ENCODE peak calls at places on chromosomes 11 and 22, in ten cellular contexts. T is left ventricle myocardium inferior, J is natural killer cell, C is transverse colon, M is Calu3, G is brain microvascular endothelial cell, X is endodermal cell, S is cardiac fibroblast, P is cardiac muscle cell, B is A549. W is an unnamed sample.

GRCh38 chr22:39129081-39129480 is 23.4 kb downstream of the CBX7 start:
- DNase-seq in T (no peak), J (no peak), C (peak), M (no peak), G (no peak), X (no peak), S (no peak), P (no peak), B (no peak), W (no peak)

GRCh38 chr11:133070053-133070713 is 462.1 kb downstream of the OPCML start:
- DNase-seq in T (no peak), J (no peak), C (no peak), M (no peak), G (no peak), X (peak), S (no peak), P (no peak), B (no peak), W (no peak)

GRCh38 chr22:43053176-43053575 is 36.0 kb downstream of the TTLL1 start:
- DNase-seq in T (no peak), J (no peak), C (no peak), M (no peak), G (no peak), X (peak), S (no peak), P (no peak), B (no peak), W (no peak)

GRCh38 chr11:35784699-35785098 is 122.1 kb downstream of the TRIM44 start:
- DNase-seq in T (no peak), J (no peak), C (no peak), M (no peak), G (no peak), X (no peak), S (no peak), P (no peak), B (no peak), W (no peak)

GRCh38 chr11:33624082-33624481 is 76.5 kb downstream of the C11orf91 start:
- DNase-seq in T (peak), J (no peak), C (no peak), M (no peak), G (no peak), X (no peak), S (peak), P (peak), B (no peak), W (no peak)

GRCh38 chr11:786235-787083 is 3.4 kb downstream of the CEND1 start:
- DNase-seq in T (no peak), J (no peak), C (no peak), M (no peak), G (no peak), X (no peak), S (no peak), P (no peak), B (no peak), W (no peak)

GRCh38 chr11:2097356-2097997 is 41.7 kb downstream of the IGF2 start:
- DNase-seq in T (peak), J (no peak), C (peak), M (peak), G (peak), X (peak), S (peak), P (peak), B (no peak), W (no peak)

GRCh38 chr11:45259607-45260006 is 26.5 kb downstream of the SYT13 start:
- DNase-seq in T (no peak), J (no peak), C (peak), M (peak), G (no peak), X (no peak), S (no peak), P (no peak), B (peak), W (no peak)

GRCh38 chr11:63501236-63501635 is 4.6 kb upstream of the LGALS12 start:
- DNase-seq in T (no peak), J (no peak), C (no peak), M (no peak), G (no peak), X (no peak), S (no peak), P (no peak), B (no peak), W (no peak)

GRCh38 chr11:27820249-27820648 is 120.0 kb upstream of the BDNF start:
- DNase-seq in T (no peak), J (no peak), C (no peak), M (no peak), G (no peak), X (no peak), S (no peak), P (no peak), B (no peak), W (no peak)

GRCh38 chr11:72607101-72607468 is 67.1 kb downstream of the PDE2A start:
- DNase-seq in T (no peak), J (no peak), C (no peak), M (no peak), G (no peak), X (no peak), S (no peak), P (no peak), B (no peak), W (no peak)

GRCh38 chr11:134120921-134121526 is 52.2 kb downstream of the JAM3 start:
- DNase-seq in T (peak), J (no peak), C (no peak), M (no peak), G (peak), X (no peak), S (peak), P (no peak), B (no peak), W (no peak)

GRCh38 chr11:91904792-91905785 is 319.5 kb upstream of the FAT3 start:
- DNase-seq in T (no peak), J (no peak), C (no peak), M (no peak), G (no peak), X (no peak), S (no peak), P (no peak), B (peak), W (no peak)

GRCh38 chr11:117970400-117971024 is 15.7 kb upstream of the IL10RA start:
- DNase-seq in T (no peak), J (no peak), C (peak), M (peak), G (peak), X (no peak), S (no peak), P (no peak), B (no peak), W (no peak)

GRCh38 chr22:19873138-19873959 is 18.7 kb upstream of the GNB1L start:
- DNase-seq in T (no peak), J (no peak), C (peak), M (no peak), G (no peak), X (peak), S (no peak), P (no peak), B (no peak), W (no peak)

GRCh38 chr22:25420925-25421904 is 143.3 kb upstream of the GRK3 start:
- DNase-seq in T (no peak), J (no peak), C (no peak), M (no peak), G (no peak), X (peak), S (peak), P (no peak), B (peak), W (no peak)

GRCh38 chr11:65651589-65652510 is 10.9 kb downstream of the RELA start:
- DNase-seq in T (peak), J (no peak), C (peak), M (peak), G (no peak), X (peak), S (peak), P (no peak), B (no peak), W (no peak)

GRCh38 chr22:37303821-37304274 is 21.5 kb downstream of the CYTH4 start:
- DNase-seq in T (no peak), J (no peak), C (no peak), M (peak), G (peak), X (no peak), S (peak), P (no peak), B (peak), W (no peak)

GRCh38 chr22:40385041-40385782 is 14.8 kb downstream of the SGSM3 start:
- DNase-seq in T (no peak), J (no peak), C (peak), M (peak), G (no peak), X (no peak), S (no peak), P (no peak), B (no peak), W (no peak)

GRCh38 chr22:44943701-44944324 is 66.0 kb downstream of the PHF21B start:
- DNase-seq in T (no peak), J (no peak), C (no peak), M (no peak), G (no peak), X (no peak), S (no peak), P (no peak), B (no peak), W (no peak)

GRCh38 chr11:128563942-128564641 is 23.3 kb downstream of the ETS1 start:
- DNase-seq in T (no peak), J (no peak), C (no peak), M (no peak), G (no peak), X (peak), S (no peak), P (no peak), B (no peak), W (no peak)

GRCh38 chr11:113896156-113896879 is 8.3 kb upstream of the HTR3B start:
- DNase-seq in T (no peak), J (no peak), C (peak), M (peak), G (peak), X (peak), S (peak), P (peak), B (peak), W (no peak)

GRCh38 chr11:2077061-2077802 is 62.0 kb downstream of the IGF2 start:
- DNase-seq in T (no peak), J (no peak), C (no peak), M (peak), G (peak), X (no peak), S (peak), P (no peak), B (peak), W (no peak)

GRCh38 chr11:86669424-86669823 is 3.0 kb downstream of the ME3 start:
- DNase-seq in T (no peak), J (no peak), C (no peak), M (no peak), G (no peak), X (no peak), S (peak), P (no peak), B (no peak), W (no peak)

GRCh38 chr11:79437981-79438630 is 2.7 kb downstream of the TENM4 start:
- DNase-seq in T (no peak), J (no peak), C (no peak), M (no peak), G (no peak), X (no peak), S (no peak), P (peak), B (no peak), W (no peak)

GRCh38 chr11:106974831-106975230 is 43.4 kb downstream of the GUCY1A2 start:
- DNase-seq in T (no peak), J (no peak), C (no peak), M (no peak), G (no peak), X (no peak), S (peak), P (no peak), B (no peak), W (no peak)

GRCh38 chr22:19402642-19403191 is 28.8 kb downstream of the HIRA start:
- DNase-seq in T (no peak), J (no peak), C (no peak), M (no peak), G (no peak), X (no peak), S (no peak), P (no peak), B (no peak), W (no peak)

GRCh38 chr11:84588131-84588829 is 1038.9 kb downstream of the DLG2 start:
- DNase-seq in T (no peak), J (no peak), C (no peak), M (no peak), G (no peak), X (peak), S (no peak), P (no peak), B (no peak), W (no peak)

GRCh38 chr11:70220136-70220535 is 17.0 kb downstream of the FADD start:
- DNase-seq in T (no peak), J (no peak), C (no peak), M (no peak), G (no peak), X (no peak), S (no peak), P (no peak), B (no peak), W (no peak)

GRCh38 chr11:68325894-68326220 is 13.5 kb downstream of the LRP5 start:
- DNase-seq in T (no peak), J (no peak), C (no peak), M (no peak), G (no peak), X (peak), S (no peak), P (no peak), B (no peak), W (no peak)

DNA sequence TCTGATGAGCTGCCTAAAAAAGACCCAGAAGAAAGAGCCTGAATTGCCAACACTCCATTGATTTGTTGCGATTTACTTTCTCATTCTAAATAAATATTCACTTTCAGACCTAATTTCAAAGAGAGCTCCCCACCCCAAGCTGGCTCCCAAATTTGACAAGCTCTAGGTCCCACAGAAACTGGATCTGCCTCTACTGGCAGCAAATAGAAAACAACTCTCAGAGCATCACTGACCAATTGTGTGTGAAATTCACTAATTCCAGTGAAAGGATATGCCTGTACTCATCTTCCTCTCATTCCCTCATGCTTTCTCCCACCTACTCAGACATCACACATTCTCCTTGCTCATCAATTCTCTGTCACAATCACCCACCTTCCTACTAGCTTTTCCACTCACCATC is 249.1 kb downstream of the DCDC1 start:
- DNase-seq in T (no peak), J (no peak), C (no peak), M (no peak), G (no peak), X (no peak), S (no peak), P (no peak), B (no peak), W (no peak)
- TF ChIP-seq CTCF in T (no peak), J (no peak), C (no peak), M (no peak), G (no peak), X (peak), S (no peak), P (no peak), B (no peak), W (no peak)

GRCh38 chr11:95389427-95389826 is 158.4 kb upstream of the SESN3 start:
- DNase-seq in T (no peak), J (no peak), C (no peak), M (no peak), G (no peak), X (no peak), S (no peak), P (no peak), B (no peak), W (no peak)
- TF ChIP-seq CTCF in T (no peak), J (no peak), C (no peak), M (no peak), G (no peak), X (no peak), S (no peak), P (no peak), B (no peak), W (no peak)

GRCh38 chr11:8055111-8055835 is 25.7 kb upstream of the TUB start:
- DNase-seq in T (no peak), J (no peak), C (no peak), M (no peak), G (no peak), X (peak), S (no peak), P (no peak), B (no peak), W (no peak)
- TF ChIP-seq CTCF in T (no peak), J (no peak), C (no peak), M (no peak), G (peak), X (peak), S (peak), P (peak), B (no peak), W (no peak)

GRCh38 chr11:119101367-119101758 is 290 bp downstream of the DPAGT1 start:
- DNase-seq in T (no peak), J (no peak), C (peak), M (no peak), G (peak), X (no peak), S (no peak), P (no peak), B (peak), W (no peak)
- TF ChIP-seq CTCF in T (peak), J (no peak), C (peak), M (no peak), G (peak), X (peak), S (no peak), P (no peak), B (no peak), W (no peak)

GRCh38 chr11:77400775-77401469 is 73.0 kb downstream of the PAK1 start:
- DNase-seq in T (no peak), J (no peak), C (no peak), M (no peak), G (no peak), X (no peak), S (no peak), P (no peak), B (no peak), W (no peak)
- TF ChIP-seq CTCF in T (no peak), J (no peak), C (no peak), M (no peak), G (no peak), X (no peak), S (no peak), P (no peak), B (no peak), W (no peak)

GRCh38 chr11:55707029-55707428 is 45.0 kb downstream of the OR4C6 start:
- DNase-seq in T (no peak), J (no peak), C (no peak), M (peak), G (peak), X (no peak), S (peak), P (no peak), B (peak), W (no peak)
- TF ChIP-seq CTCF in T (peak), J (no peak), C (no peak), M (peak), G (peak), X (peak), S (peak), P (peak), B (peak), W (no peak)

GRCh38 chr11:15095736-15096228 is 18.9 kb upstream of the INSC start:
- DNase-seq in T (no peak), J (no peak), C (no peak), M (no peak), G (no peak), X (no peak), S (no peak), P (no peak), B (no peak), W (no peak)

GRCh38 chr11:15097411-15097810 is 17.3 kb upstream of the INSC start:
- DNase-seq in T (no peak), J (no peak), C (no peak), M (no peak), G (no peak), X (no peak), S (no peak), P (no peak), B (no peak), W (no peak)

GRCh38 chr11:15104166-15104565 is 10.6 kb upstream of the INSC start:
- DNase-seq in T (no peak), J (no peak), C (no peak), M (no peak), G (no peak), X (no peak), S (no peak), P (no peak), B (no peak), W (no peak)

GRCh38 chr11:15106201-15106965 is 8.3 kb upstream of the INSC start:
- DNase-seq in T (no peak), J (no peak), C (no peak), M (peak), G (peak), X (no peak), S (peak), P (no peak), B (no peak), W (no peak)

DNA sequence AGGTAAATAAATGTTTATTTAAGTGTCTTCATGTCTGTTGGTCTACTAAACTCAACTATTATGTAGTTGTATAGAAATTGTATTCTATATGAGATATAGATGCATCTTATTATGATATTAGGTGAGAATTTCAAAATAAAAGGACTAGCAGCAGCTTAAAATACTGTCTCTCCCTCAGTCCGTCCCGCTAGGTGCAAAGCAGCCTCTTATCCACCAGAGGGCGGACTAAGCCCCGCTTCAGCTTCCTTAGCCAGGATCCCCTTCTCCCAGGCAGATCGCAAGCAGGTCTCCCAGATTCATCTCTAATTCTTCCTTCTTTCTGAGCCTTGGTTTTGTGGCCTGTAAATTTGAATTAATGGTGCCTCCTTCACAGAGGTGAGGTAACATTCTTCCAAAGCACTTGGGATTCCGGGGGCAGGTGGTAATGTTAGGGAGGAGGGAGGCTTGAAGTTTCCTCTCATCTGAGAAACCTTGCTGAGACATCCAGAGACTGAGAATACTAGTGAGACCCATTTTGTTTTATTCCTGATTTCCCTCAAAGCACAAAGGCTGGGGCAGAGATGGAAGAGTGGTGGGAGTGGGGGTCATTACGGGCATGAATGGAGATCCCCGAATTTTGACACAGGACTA is 13.5 kb upstream of the INSC start:
- DNase-seq in T (peak), J (peak), C (peak), M (peak), G (peak), X (peak), S (peak), P (peak), B (peak), W (no peak)
- TF ChIP-seq CTCF in T (peak), J (peak), C (peak), M (peak), G (peak), X (peak), S (peak), P (peak), B (peak), W (peak)

DNA sequence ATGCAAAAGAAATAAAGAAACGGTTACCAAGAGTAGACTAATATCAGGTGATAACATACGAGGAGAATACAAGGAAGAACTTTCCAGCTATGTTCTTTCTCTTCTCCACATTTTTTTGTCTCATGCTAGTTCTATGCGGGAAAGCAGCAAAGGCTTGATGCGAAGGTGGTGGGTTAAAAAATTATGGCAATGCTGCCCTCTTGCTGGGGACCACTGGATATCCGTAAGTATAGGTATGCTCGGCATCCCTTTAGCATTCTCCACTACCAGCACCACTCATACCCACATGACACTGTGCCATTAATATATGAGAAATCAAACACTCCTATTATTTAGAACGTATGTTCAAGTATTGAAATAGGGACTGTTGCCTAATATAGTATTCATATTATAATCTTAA is 776.4 kb downstream of the LRRC4C start:
- DNase-seq in T (no peak), J (no peak), C (no peak), M (no peak), G (no peak), X (no peak), S (no peak), P (no peak), B (no peak), W (no peak)
- TF ChIP-seq CTCF in T (no peak), J (no peak), C (no peak), M (no peak), G (no peak), X (peak), S (no peak), P (no peak), B (no peak), W (no peak)

W was measured in vagina.